ENCODE peak calls at places on chromosomes 13 and 19, in ten cellular contexts. G is kidney; W is breast epithelium; J is IMR-90; U is thyroid gland; Z is fibroblast of lung; R is naive thymus-derived CD4-positive, alpha-beta T cell; C is ovary; I is brain microvascular endothelial cell; M is heart left ventricle. B is an unnamed sample. For H3K36me3, the result is how much of the 10 kb centered on the place peaks cover.

GRCh38 chr13:30105381-30105780 is 202.0 kb downstream of the KATNAL1 start:
- DNase-seq in W (no peak), Z (no peak), U (peak), G (no peak), J (no peak), I (no peak), C (no peak), M (no peak), R (no peak), B (no peak)

GRCh38 chr19:35265126-35265995 is 3.4 kb upstream of the USF2 start:
- DNase-seq in C (no peak), M (no peak), G (peak), R (no peak), J (no peak), U (peak), W (no peak), I (no peak), Z (no peak), B (no peak)

GRCh38 chr19:42606660-42607351 is 12.1 kb upstream of the CEACAM8 start:
- DNase-seq in J (peak), M (peak), C (no peak), I (no peak), Z (peak), U (peak), W (peak), R (no peak), G (peak), B (no peak)

GRCh38 chr19:4557186-4557970 is 2.1 kb downstream of the SEMA6B start:
- DNase-seq in R (no peak), J (no peak), M (no peak), U (no peak), C (no peak), W (no peak), I (no peak), Z (no peak), G (no peak), B (no peak)

GRCh38 chr19:1251503-1252220 is 3.3 kb downstream of the MIDN start:
- DNase-seq in C (no peak), W (peak), U (peak), J (no peak), Z (no peak), R (peak), G (peak), I (no peak), M (peak), B (peak)

GRCh38 chr19:55650602-55651230 is 2.7 kb downstream of the CCDC106 start:
- DNase-seq in J (no peak), Z (no peak), R (no peak), I (no peak), W (no peak), G (peak), U (no peak), M (no peak), C (no peak), B (no peak)

GRCh38 chr13:23790591-23791170 is 98.5 kb downstream of the MIPEP start:
- DNase-seq in G (no peak), M (no peak), W (no peak), Z (peak), I (peak), U (peak), J (peak), C (no peak), R (no peak), B (no peak)

GRCh38 chr13:36850790-36851438 is 31.9 kb downstream of the RFXAP start:
- DNase-seq in C (no peak), I (no peak), U (peak), M (no peak), G (no peak), W (no peak), J (no peak), R (no peak), Z (no peak), B (no peak)

GRCh38 chr19:40542197-40542859 is 34.3 kb upstream of the SHKBP1 start:
- DNase-seq in C (peak), Z (peak), J (peak), I (no peak), M (peak), U (no peak), R (no peak), W (no peak), G (peak), B (no peak)

GRCh38 chr13:50618206-50618605 is 225.3 kb downstream of the DLEU7 start:
- DNase-seq in U (no peak), G (no peak), C (no peak), J (no peak), Z (no peak), M (no peak), I (no peak), R (no peak), W (no peak), B (no peak)

GRCh38 chr13:29457299-29457698 is 138.2 kb downstream of the SLC7A1 start:
- DNase-seq in W (no peak), I (peak), U (no peak), J (peak), M (no peak), C (no peak), R (no peak), G (no peak), Z (peak), B (no peak)

GRCh38 chr13:102677122-102677521 is 17.7 kb downstream of the METTL21C start:
- DNase-seq in C (no peak), J (no peak), U (peak), Z (no peak), W (no peak), I (no peak), G (no peak), R (no peak), M (no peak), B (no peak)

GRCh38 chr19:18274303-18274775 is at the start of gene IQCN:
- DNase-seq in C (peak), R (no peak), U (no peak), J (no peak), Z (peak), W (peak), G (no peak), M (no peak), I (peak), B (peak)

GRCh38 chr13:46962286-46962941 is 65.6 kb upstream of the HTR2A start:
- DNase-seq in I (peak), J (peak), C (no peak), M (no peak), U (no peak), W (no peak), R (no peak), Z (peak), G (no peak), B (no peak)

GRCh38 chr19:48405850-48406249 is 12.4 kb downstream of the GRIN2D start:
- DNase-seq in R (no peak), W (no peak), U (no peak), Z (peak), J (peak), M (no peak), I (no peak), C (no peak), G (peak), B (no peak)

GRCh38 chr19:55257461-55258411 is 1.1 kb downstream of the PPP6R1 start:
- DNase-seq in G (peak), U (peak), J (peak), C (no peak), I (peak), R (no peak), Z (no peak), M (no peak), W (no peak), B (no peak)

GRCh38 chr13:50149932-50150331 is 134.7 kb downstream of the KCNRG start:
- DNase-seq in Z (no peak), R (no peak), I (no peak), M (peak), G (no peak), W (no peak), U (peak), C (no peak), J (no peak), B (no peak)

GRCh38 chr19:46913852-46914430 is 53.1 kb downstream of the ARHGAP35 start:
- DNase-seq in G (no peak), R (no peak), W (no peak), M (no peak), C (no peak), J (peak), I (no peak), U (no peak), Z (peak), B (peak)

GRCh38 chr13:41764558-41764957 is 196.4 kb downstream of the VWA8 start:
- DNase-seq in W (no peak), R (peak), U (no peak), J (no peak), C (no peak), I (no peak), M (no peak), Z (no peak), G (no peak), B (no peak)

GRCh38 chr19:48896191-48896720 is 2.3 kb downstream of the TULP2 start:
- DNase-seq in G (peak), U (peak), Z (peak), J (no peak), W (no peak), R (no peak), I (no peak), M (peak), C (peak), B (no peak)

GRCh38 chr19:13173129-13173737 is 23.0 kb downstream of the IER2 start:
- DNase-seq in U (peak), C (no peak), G (no peak), I (no peak), M (no peak), R (no peak), W (no peak), J (no peak), Z (no peak), B (no peak)

GRCh38 chr13:19984430-19985218 is 26.1 kb downstream of the ZMYM2 start:
- DNase-seq in Z (peak), R (peak), W (no peak), I (peak), J (peak), C (no peak), U (no peak), G (no peak), M (no peak), B (peak)

GRCh38 chr13:41608779-41609178 is 151.4 kb downstream of the RGCC start:
- DNase-seq in W (no peak), Z (peak), J (peak), U (no peak), I (no peak), G (no peak), C (no peak), M (no peak), R (no peak), B (no peak)

GRCh38 chr19:4583961-4584669 is 24.6 kb upstream of the SEMA6B start:
- DNase-seq in W (no peak), G (peak), M (no peak), U (no peak), R (no peak), C (no peak), I (no peak), Z (peak), J (no peak), B (no peak)

GRCh38 chr13:65468628-65469027 is 1761.5 kb downstream of the PCDH9 start:
- DNase-seq in M (no peak), J (peak), U (no peak), R (no peak), G (no peak), I (peak), Z (peak), W (no peak), C (no peak), B (no peak)

GRCh38 chr19:48501961-48502719 is 9.5 kb downstream of the LMTK3 start:
- DNase-seq in R (peak), W (peak), Z (no peak), G (peak), I (no peak), M (no peak), C (no peak), U (peak), J (no peak), B (peak)

GRCh38 chr19:5125376-5125775 is 156.5 kb downstream of the KDM4B start:
- DNase-seq in U (no peak), G (no peak), C (no peak), R (no peak), W (no peak), Z (no peak), M (no peak), I (no peak), J (no peak), B (no peak)

GRCh38 chr19:7751157-7751783 is 3.9 kb upstream of the CD209 start:
- DNase-seq in J (peak), C (no peak), G (no peak), U (no peak), M (no peak), R (no peak), Z (no peak), I (no peak), W (no peak), B (peak)

GRCh38 chr19:54179921-54180452 is 7.0 kb upstream of the TMC4 start:
- DNase-seq in Z (peak), W (no peak), C (no peak), U (no peak), J (peak), R (no peak), G (peak), I (peak), M (no peak), B (no peak)

GRCh38 chr19:45976180-45976579 is 2.5 kb upstream of the NOVA2 start:
- DNase-seq in M (no peak), I (peak), R (no peak), C (no peak), J (no peak), Z (peak), U (no peak), W (no peak), G (no peak), B (no peak)

GRCh38 chr19:54180691-54181091 is 7.7 kb upstream of the TMC4 start:
- DNase-seq in G (peak), M (no peak), C (no peak), W (no peak), R (no peak), Z (no peak), I (no peak), U (no peak), J (no peak), B (no peak)

GRCh38 chr19:46975918-46976782 is 43.5 kb upstream of the NPAS1 start:
- DNase-seq in C (peak), U (peak), Z (peak), R (no peak), J (peak), M (peak), G (peak), W (peak), I (peak), B (no peak)

GRCh38 chr19:50639121-50640112 is at the start of gene SYT3:
- DNase-seq in J (peak), U (peak), R (peak), C (no peak), M (peak), G (peak), Z (peak), W (no peak), I (peak), B (no peak)

GRCh38 chr19:5059767-5060166 is 90.9 kb downstream of the KDM4B start:
- DNase-seq in J (no peak), U (no peak), C (no peak), R (no peak), M (no peak), W (no peak), I (no peak), G (no peak), Z (no peak), B (no peak)

DNA sequence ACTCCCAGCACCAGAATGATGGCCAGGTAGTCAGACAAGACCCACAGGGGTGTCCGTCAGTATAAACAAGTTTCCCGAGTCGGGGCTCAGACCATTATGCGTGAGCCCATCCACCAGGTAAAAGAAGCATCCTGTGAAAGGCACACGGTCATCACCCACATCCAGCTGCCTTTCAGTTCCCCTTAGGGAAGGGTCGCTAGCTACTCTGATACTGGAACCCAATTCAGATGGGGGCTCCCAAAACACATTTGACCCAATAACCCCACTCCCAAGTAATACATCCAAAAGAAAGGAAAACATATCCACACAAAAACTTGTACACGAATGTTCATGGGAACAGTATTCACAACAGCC is 66.8 kb downstream of the STK24 start:
- DNase-seq in M (no peak), R (no peak), C (no peak), U (no peak), Z (no peak), I (no peak), J (no peak), G (no peak), W (no peak), B (no peak)
- H3K36me3 ChIP-seq in M (under half), R (under half), C (under half), U (under half), Z (under half), I (under half), J (under half), G (under half), W (under half), B (under half)

DNA sequence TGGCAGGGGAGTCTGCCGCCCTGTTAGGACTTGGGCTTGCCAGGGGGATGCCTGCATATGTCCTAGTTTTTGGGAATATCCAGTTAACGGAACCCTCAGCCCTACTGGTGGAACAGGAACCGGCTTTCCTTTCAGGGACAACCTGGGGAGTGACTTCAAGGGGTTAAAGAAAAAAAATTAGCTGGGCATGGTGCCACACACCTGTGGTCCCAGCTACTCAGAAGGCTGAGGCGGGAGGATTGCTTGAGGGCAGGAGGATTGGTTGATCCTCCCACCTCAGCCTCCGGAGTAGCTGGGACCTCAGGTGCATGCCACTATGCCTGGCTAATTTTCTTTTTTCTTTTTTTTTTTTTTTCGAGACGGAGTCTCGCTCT is 22.5 kb downstream of the LDLR start:
- DNase-seq in Z (no peak), C (no peak), G (no peak), M (no peak), U (no peak), R (no peak), W (no peak), I (no peak), J (no peak), B (no peak)
- H3K36me3 ChIP-seq in Z (half or more), C (under half), G (under half), M (under half), U (under half), R (half or more), W (under half), I (half or more), J (half or more), B (under half)

DNA sequence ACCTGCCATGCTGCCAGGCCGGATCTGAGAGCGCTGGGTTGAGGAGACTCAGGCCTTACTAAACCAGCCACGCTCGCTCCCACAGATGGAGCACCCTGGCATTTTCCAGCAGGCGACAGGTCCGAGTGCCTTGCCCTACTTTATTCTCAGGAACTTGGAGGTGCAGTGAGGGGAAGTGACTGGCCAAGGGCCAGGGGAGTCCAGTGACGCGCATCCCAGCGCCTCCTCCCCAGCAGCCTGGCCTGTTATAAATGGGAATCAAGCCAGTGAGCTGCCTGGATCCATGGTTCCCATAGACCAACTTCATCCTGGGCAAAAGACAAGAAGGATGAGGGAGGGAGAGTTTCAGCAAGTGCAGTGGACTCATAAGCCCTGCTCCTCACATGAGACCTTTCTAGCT is 35.5 kb downstream of the TMED1 start:
- DNase-seq in G (no peak), J (peak), I (no peak), Z (no peak), C (no peak), W (no peak), R (no peak), U (peak), M (no peak), B (no peak)
- H3K36me3 ChIP-seq in G (under half), J (half or more), I (half or more), Z (under half), C (under half), W (under half), R (half or more), U (under half), M (under half), B (half or more)

DNA sequence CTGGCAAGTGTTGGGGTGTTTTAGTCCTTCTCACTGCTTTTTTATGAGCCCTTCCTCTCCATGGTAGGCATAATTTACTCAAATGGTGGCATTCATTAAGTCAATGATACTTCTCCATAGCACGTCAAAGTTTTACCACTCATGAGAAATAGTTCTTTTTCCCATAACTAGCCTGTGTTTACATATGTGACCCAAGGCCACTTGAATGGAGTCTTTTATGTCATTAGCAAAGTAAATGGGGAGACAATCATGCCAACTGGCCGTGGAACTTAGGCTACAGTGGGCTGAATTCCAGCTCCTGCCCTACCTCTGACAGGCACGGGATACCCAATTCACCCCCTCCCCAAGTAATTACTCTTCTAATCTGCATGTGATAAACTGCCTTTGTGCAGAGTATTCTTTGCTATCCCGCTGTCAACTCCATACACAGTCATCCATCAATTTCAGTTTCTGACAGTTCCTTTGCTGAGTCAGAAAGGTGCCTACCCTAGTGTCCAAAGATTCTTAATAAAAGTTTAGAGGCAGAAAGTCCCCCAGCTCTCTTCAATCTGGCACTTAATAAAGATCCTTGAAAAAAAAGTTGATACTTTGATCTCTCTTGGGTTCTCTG is 16.9 kb downstream of the PROSER1 start:
- DNase-seq in G (no peak), I (no peak), W (no peak), U (no peak), M (no peak), C (no peak), R (no peak), Z (no peak), J (no peak), B (no peak)
- H3K36me3 ChIP-seq in G (under half), I (under half), W (under half), U (under half), M (under half), C (under half), R (half or more), Z (under half), J (under half), B (half or more)

GRCh38 chr13:101488734-101489133 is 36.3 kb downstream of the ITGBL1 start:
- DNase-seq in C (no peak), J (no peak), I (no peak), W (no peak), R (no peak), G (no peak), U (no peak), Z (no peak), M (no peak), B (no peak)
- H3K36me3 ChIP-seq in C (under half), J (under half), I (under half), W (under half), R (under half), G (under half), U (under half), Z (under half), M (under half), B (under half)

DNA sequence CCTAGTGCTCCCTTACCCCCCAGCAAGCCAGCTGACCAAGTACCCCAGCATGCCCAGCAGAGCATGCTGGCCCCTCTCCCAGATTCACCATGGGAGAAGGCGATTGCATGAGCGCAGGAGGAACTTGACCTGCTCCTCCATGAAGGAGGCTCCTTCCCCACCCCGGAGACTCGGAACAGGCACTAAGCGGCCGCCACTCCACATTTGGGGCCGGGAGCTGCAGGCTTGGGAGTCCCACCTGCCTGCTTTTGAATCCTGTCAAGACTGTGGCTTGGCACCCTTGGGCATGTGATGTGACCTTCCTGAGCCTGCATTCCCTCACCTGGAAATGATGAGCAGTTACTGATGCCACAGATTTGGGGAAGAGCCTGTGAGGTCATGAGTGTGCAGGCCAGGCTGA is 12.7 kb upstream of the TIMM50 start:
- DNase-seq in J (no peak), C (no peak), G (no peak), W (no peak), Z (no peak), M (no peak), U (no peak), I (no peak), R (no peak), B (no peak)
- H3K36me3 ChIP-seq in J (half or more), C (under half), G (half or more), W (under half), Z (under half), M (under half), U (half or more), I (half or more), R (half or more), B (half or more)

B was measured in CD4-positive, CD25-positive, alpha-beta regulatory T cell.